ENCODE peak calls at places on chromosomes 16 and 17, in seven cellular contexts. One of them, this sample, is unnamed.

GRCh38 chr17:74633261-74633783 is 9.8 kb upstream of the CD300E start:
- DNase-seq in spleen: no peak
- DNase-seq in transverse colon: no peak
- DNase-seq in heart left ventricle: no peak
- DNase-seq in esophagus muscularis mucosa: no peak
- DNase-seq in breast epithelium: no peak
- DNase-seq in tibial nerve: no peak
- DNase-seq in this sample: no peak

GRCh38 chr16:87332150-87332549 is 15.0 kb upstream of the C16orf95 start:
- DNase-seq in esophagus muscularis mucosa: no peak
- DNase-seq in transverse colon: no peak
- DNase-seq in breast epithelium: no peak
- DNase-seq in spleen: peak; percentile 41
- DNase-seq in heart left ventricle: no peak
- DNase-seq in tibial nerve: no peak
- DNase-seq in this sample: no peak

GRCh38 chr17:40556884-40557414 is 8.3 kb downstream of the CCR7 start:
- DNase-seq in heart left ventricle: peak; percentile 65
- DNase-seq in breast epithelium: no peak
- DNase-seq in transverse colon: no peak
- DNase-seq in tibial nerve: no peak
- DNase-seq in spleen: peak; percentile 81
- DNase-seq in esophagus muscularis mucosa: peak; percentile 87
- DNase-seq in this sample: peak; percentile 77

GRCh38 chr16:66406534-66407368 is 20.3 kb upstream of the BEAN1 start:
- DNase-seq in tibial nerve: peak; percentile 94
- DNase-seq in esophagus muscularis mucosa: peak; percentile 98
- DNase-seq in heart left ventricle: peak; percentile 89
- DNase-seq in transverse colon: peak; percentile 87
- DNase-seq in breast epithelium: peak; percentile 71
- DNase-seq in spleen: peak; percentile 96
- DNase-seq in this sample: peak; percentile 93

GRCh38 chr17:73347355-73347754 is 35.6 kb upstream of the CDC42EP4 start:
- DNase-seq in spleen: no peak
- DNase-seq in heart left ventricle: no peak
- DNase-seq in esophagus muscularis mucosa: no peak
- DNase-seq in tibial nerve: no peak
- DNase-seq in breast epithelium: no peak
- DNase-seq in transverse colon: no peak
- DNase-seq in this sample: no peak

GRCh38 chr17:50272711-50273653 is 1.3 kb upstream of the TMEM92 start:
- DNase-seq in transverse colon: peak; percentile 62
- DNase-seq in spleen: peak; percentile 90
- DNase-seq in tibial nerve: peak; percentile 55
- DNase-seq in breast epithelium: no peak
- DNase-seq in esophagus muscularis mucosa: no peak
- DNase-seq in heart left ventricle: peak; percentile 68
- DNase-seq in this sample: peak; percentile 75

GRCh38 chr17:81323411-81323868 is 28.3 kb upstream of the SLC38A10 start:
- DNase-seq in breast epithelium: no peak
- DNase-seq in heart left ventricle: no peak
- DNase-seq in esophagus muscularis mucosa: no peak
- DNase-seq in tibial nerve: peak; percentile 65
- DNase-seq in transverse colon: no peak
- DNase-seq in spleen: no peak
- DNase-seq in this sample: no peak

GRCh38 chr17:19753661-19754463 is 5.8 kb upstream of the ALDH3A1 start:
- DNase-seq in heart left ventricle: peak; percentile 55
- DNase-seq in esophagus muscularis mucosa: no peak
- DNase-seq in spleen: peak; percentile 44
- DNase-seq in transverse colon: peak; percentile 64
- DNase-seq in tibial nerve: no peak
- DNase-seq in breast epithelium: peak; percentile 82
- DNase-seq in this sample: no peak

GRCh38 chr17:67993153-67993997 is 2.9 kb downstream of the C17orf58 start:
- DNase-seq in esophagus muscularis mucosa: peak; percentile 93
- DNase-seq in transverse colon: peak; percentile 85
- DNase-seq in breast epithelium: peak; percentile 51
- DNase-seq in heart left ventricle: peak; percentile 94
- DNase-seq in tibial nerve: peak; percentile 55
- DNase-seq in spleen: peak; percentile 95
- DNase-seq in this sample: peak; percentile 87

GRCh38 chr17:55783684-55784245 is 32.9 kb downstream of the PCTP start:
- DNase-seq in transverse colon: peak; percentile 46
- DNase-seq in esophagus muscularis mucosa: peak; percentile 95
- DNase-seq in heart left ventricle: peak; percentile 88
- DNase-seq in breast epithelium: no peak
- DNase-seq in tibial nerve: peak; percentile 58
- DNase-seq in spleen: no peak
- DNase-seq in this sample: peak; percentile 95

GRCh38 chr17:19812407-19812806 is 55.3 kb downstream of the ULK2 start:
- DNase-seq in heart left ventricle: no peak
- DNase-seq in tibial nerve: no peak
- DNase-seq in esophagus muscularis mucosa: no peak
- DNase-seq in transverse colon: no peak
- DNase-seq in spleen: no peak
- DNase-seq in breast epithelium: no peak
- DNase-seq in this sample: no peak

GRCh38 chr16:16042076-16042475 is 92.7 kb downstream of the ABCC1 start:
- DNase-seq in breast epithelium: no peak
- DNase-seq in tibial nerve: no peak
- DNase-seq in spleen: no peak
- DNase-seq in transverse colon: no peak
- DNase-seq in esophagus muscularis mucosa: no peak
- DNase-seq in heart left ventricle: peak; percentile 52
- DNase-seq in this sample: no peak

GRCh38 chr17:83099086-83099540 is 19.7 kb downstream of the METRNL start:
- DNase-seq in esophagus muscularis mucosa: no peak
- DNase-seq in breast epithelium: no peak
- DNase-seq in tibial nerve: no peak
- DNase-seq in heart left ventricle: no peak
- DNase-seq in transverse colon: no peak
- DNase-seq in spleen: no peak
- DNase-seq in this sample: no peak

GRCh38 chr17:51166198-51166986 is at the start of gene NME2:
- DNase-seq in heart left ventricle: peak; percentile 94
- DNase-seq in breast epithelium: peak; percentile 84
- DNase-seq in tibial nerve: peak; percentile 82
- DNase-seq in esophagus muscularis mucosa: peak; percentile 97
- DNase-seq in transverse colon: peak; percentile 95
- DNase-seq in spleen: peak; percentile 95
- DNase-seq in this sample: peak; percentile 93

GRCh38 chr16:30948956-30949654 is at the start of gene ORAI3:
- DNase-seq in breast epithelium: peak; percentile 68
- DNase-seq in transverse colon: peak; percentile 81
- DNase-seq in heart left ventricle: peak; percentile 88
- DNase-seq in spleen: peak; percentile 97
- DNase-seq in tibial nerve: peak; percentile 67
- DNase-seq in esophagus muscularis mucosa: no peak
- DNase-seq in this sample: no peak

GRCh38 chr17:18999911-19000310 is 4.7 kb downstream of the FAM83G start:
- DNase-seq in esophagus muscularis mucosa: no peak
- DNase-seq in breast epithelium: no peak
- DNase-seq in heart left ventricle: no peak
- DNase-seq in spleen: no peak
- DNase-seq in transverse colon: no peak
- DNase-seq in tibial nerve: no peak
- DNase-seq in this sample: no peak

GRCh38 chr16:51184702-51185433 is 33.8 kb upstream of the SALL1 start:
- DNase-seq in esophagus muscularis mucosa: no peak
- DNase-seq in breast epithelium: no peak
- DNase-seq in heart left ventricle: no peak
- DNase-seq in spleen: no peak
- DNase-seq in transverse colon: no peak
- DNase-seq in tibial nerve: no peak
- DNase-seq in this sample: no peak

DNA sequence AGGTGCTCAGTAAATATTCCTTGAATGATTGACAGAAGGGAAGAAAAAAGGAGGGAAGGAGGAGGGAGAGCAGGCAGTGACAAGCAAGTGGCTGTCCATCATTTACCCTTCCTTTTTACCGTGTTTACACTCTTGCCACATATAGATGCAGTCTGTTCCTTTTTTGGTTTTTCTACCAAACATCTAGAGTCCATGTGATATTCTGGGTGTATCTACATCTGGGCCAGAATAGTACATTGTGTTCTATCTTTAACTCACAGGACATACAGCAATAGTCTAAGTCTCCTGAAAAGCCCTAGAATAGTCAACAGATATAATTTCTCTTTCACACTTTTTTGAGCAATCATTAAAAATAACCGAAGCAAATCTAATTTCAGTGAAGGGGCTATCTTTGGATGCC is 33.5 kb downstream of the KCNJ2 start:
- DNase-seq in tibial nerve: no peak
- DNase-seq in esophagus muscularis mucosa: no peak
- DNase-seq in heart left ventricle: no peak
- DNase-seq in spleen: no peak
- DNase-seq in breast epithelium: no peak
- DNase-seq in transverse colon: no peak
- DNase-seq in this sample: no peak
- H3K27ac ChIP-seq in tibial nerve: no peak overlapping the region
- H3K27ac ChIP-seq in esophagus muscularis mucosa: no peak overlapping the region
- H3K27ac ChIP-seq in heart left ventricle: no peak overlapping the region
- H3K27ac ChIP-seq in spleen: no peak overlapping the region
- H3K27ac ChIP-seq in breast epithelium: no peak overlapping the region
- H3K27ac ChIP-seq in transverse colon: no peak overlapping the region
- H3K27ac ChIP-seq in this sample: no peak overlapping the region

GRCh38 chr16:14187517-14188338 is 116.6 kb downstream of the MRTFB start:
- DNase-seq in heart left ventricle: no peak
- DNase-seq in breast epithelium: no peak
- DNase-seq in tibial nerve: no peak
- DNase-seq in transverse colon: no peak
- DNase-seq in spleen: no peak
- DNase-seq in esophagus muscularis mucosa: no peak
- DNase-seq in this sample: no peak

GRCh38 chr16:14186954-14187306 is 115.8 kb downstream of the MRTFB start:
- DNase-seq in heart left ventricle: no peak
- DNase-seq in tibial nerve: no peak
- DNase-seq in transverse colon: no peak
- DNase-seq in spleen: no peak
- DNase-seq in esophagus muscularis mucosa: no peak
- DNase-seq in breast epithelium: no peak
- DNase-seq in this sample: no peak

GRCh38 chr16:14182999-14183398 is 111.9 kb downstream of the MRTFB start:
- DNase-seq in transverse colon: no peak
- DNase-seq in tibial nerve: no peak
- DNase-seq in heart left ventricle: no peak
- DNase-seq in breast epithelium: no peak
- DNase-seq in esophagus muscularis mucosa: no peak
- DNase-seq in spleen: no peak
- DNase-seq in this sample: no peak

GRCh38 chr16:14181371-14182050 is 110.4 kb downstream of the MRTFB start:
- DNase-seq in transverse colon: no peak
- DNase-seq in heart left ventricle: no peak
- DNase-seq in breast epithelium: no peak
- DNase-seq in esophagus muscularis mucosa: no peak
- DNase-seq in spleen: no peak
- DNase-seq in tibial nerve: no peak
- DNase-seq in this sample: no peak

GRCh38 chr16:14186007-14186953 is 115.2 kb downstream of the MRTFB start:
- DNase-seq in tibial nerve: no peak
- DNase-seq in spleen: no peak
- DNase-seq in transverse colon: no peak
- DNase-seq in heart left ventricle: peak; percentile 37
- DNase-seq in breast epithelium: no peak
- DNase-seq in esophagus muscularis mucosa: no peak
- DNase-seq in this sample: no peak
- TF ChIP-seq POLR2A in tibial nerve: no peak
- TF ChIP-seq POLR2A in spleen: no peak
- TF ChIP-seq POLR2A in transverse colon: no peak
- TF ChIP-seq POLR2A in heart left ventricle: peak; percentile 44
- TF ChIP-seq POLR2A in breast epithelium: no peak
- TF ChIP-seq POLR2A in esophagus muscularis mucosa: no peak
- TF ChIP-seq POLR2A in this sample: no peak

DNA sequence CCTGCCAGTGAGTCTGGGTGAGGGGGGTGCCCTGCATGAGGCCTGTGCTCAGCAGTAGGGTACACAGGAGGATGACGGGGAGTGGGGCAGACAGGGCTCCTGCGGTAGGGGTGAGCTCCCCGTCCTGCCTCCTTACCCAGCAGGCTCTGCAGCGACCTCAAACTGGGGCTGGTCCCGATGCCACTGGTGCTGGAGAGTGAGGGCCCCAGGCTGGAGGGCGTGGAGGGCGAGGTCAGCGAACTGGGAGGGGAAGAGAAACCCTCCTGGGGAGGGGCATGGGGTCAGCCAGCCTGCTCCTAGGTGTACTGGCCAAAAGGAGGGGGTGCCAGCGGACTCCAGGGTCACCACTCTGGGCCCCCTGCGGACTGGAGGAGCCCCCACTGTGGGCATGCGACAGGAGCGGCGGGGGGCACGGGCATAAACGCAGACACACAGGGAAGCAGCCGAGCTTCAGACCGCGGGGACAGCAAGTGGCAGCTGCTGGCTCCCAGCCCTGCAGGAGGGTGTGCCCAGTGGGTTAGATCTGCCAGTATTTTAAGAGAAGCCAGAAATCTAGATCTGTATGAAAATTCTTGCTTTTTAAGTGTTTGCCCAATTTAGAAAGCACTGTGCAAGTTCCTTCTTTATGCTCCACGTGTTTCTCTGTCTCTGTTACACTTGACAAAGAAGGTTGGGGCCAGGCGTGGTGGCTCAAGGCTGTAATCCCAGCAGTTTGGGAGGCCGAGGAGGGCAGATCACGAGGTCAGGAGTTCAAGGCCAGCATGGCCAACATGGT is 9.0 kb upstream of the VASN start:
- DNase-seq in breast epithelium: no peak
- DNase-seq in heart left ventricle: no peak
- DNase-seq in spleen: peak; percentile 60
- DNase-seq in esophagus muscularis mucosa: no peak
- DNase-seq in transverse colon: no peak
- DNase-seq in tibial nerve: no peak
- DNase-seq in this sample: no peak
- H3K27ac ChIP-seq in breast epithelium: no peak overlapping the region
- H3K27ac ChIP-seq in heart left ventricle: no peak overlapping the region
- H3K27ac ChIP-seq in spleen: no peak overlapping the region
- H3K27ac ChIP-seq in esophagus muscularis mucosa: no peak overlapping the region
- H3K27ac ChIP-seq in transverse colon: no peak overlapping the region
- H3K27ac ChIP-seq in tibial nerve: no peak overlapping the region
- H3K27ac ChIP-seq in this sample: no peak overlapping the region

DNA sequence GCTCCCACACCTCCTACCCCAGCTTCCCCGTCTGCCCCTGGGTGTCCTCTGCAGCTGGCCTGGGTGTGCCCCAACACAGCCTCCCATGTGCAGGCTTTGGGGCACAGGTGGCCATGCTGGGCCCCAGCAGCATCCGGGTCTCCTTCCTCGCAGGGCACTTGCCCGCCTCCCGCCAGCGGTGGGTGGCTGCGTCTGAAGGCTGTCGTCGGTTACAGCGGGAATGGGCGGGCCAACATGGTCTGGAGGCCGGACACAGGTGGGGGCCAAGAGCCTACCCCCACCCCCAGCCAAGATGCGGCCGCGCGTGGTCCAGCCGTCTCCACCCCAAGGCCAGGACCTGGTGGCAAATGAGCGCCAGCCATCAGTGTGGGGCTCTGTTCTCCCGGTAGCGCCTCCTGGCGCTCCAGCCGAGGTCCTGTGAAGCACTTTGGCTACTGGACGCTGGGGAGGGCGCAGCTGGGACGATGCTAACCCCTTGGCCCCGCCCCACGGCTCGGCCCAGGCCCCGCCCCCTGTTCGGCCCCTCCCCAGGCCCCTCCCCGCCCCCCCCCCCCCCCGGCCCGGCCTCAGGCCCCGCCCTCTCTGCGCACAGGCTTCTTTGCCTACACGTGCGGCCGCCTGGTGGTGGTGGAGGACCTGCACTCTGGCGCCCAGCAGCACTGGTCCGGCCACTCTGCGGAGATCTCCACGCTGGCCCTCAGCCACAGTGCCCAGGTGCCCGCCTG is 7.3 kb upstream of the RHOT2 start:
- DNase-seq in transverse colon: peak; percentile 91
- DNase-seq in esophagus muscularis mucosa: peak; percentile 97
- DNase-seq in tibial nerve: peak; percentile 84
- DNase-seq in heart left ventricle: peak; percentile 93
- DNase-seq in breast epithelium: peak; percentile 83
- DNase-seq in spleen: peak; percentile 95
- DNase-seq in this sample: peak; percentile 93
- TF ChIP-seq POLR2A in transverse colon: peak; percentile 14
- TF ChIP-seq POLR2A in esophagus muscularis mucosa: no peak
- TF ChIP-seq POLR2A in tibial nerve: peak; percentile 52
- TF ChIP-seq POLR2A in heart left ventricle: peak; percentile 49
- TF ChIP-seq POLR2A in breast epithelium: no peak
- TF ChIP-seq POLR2A in spleen: no peak
- TF ChIP-seq POLR2A in this sample: no peak